ENCODE peak calls at places on chromosome 1, in eight cellular contexts. One of them, this sample, is unnamed.

GRCh38 chr1:205584732-205585131 is 47.1 kb downstream of the ELK4 start:
- DNase-seq in tibial artery: no peak
- DNase-seq in cerebellum: no peak
- DNase-seq in A549: no peak
- DNase-seq in Peyer's patch: no peak
- DNase-seq in NCI-H446 treated with DMSO at 0.1 percent for 48 hours: no peak
- DNase-seq in breast epithelium: no peak
- DNase-seq in adrenal gland: no peak
- DNase-seq in this sample: no peak

GRCh38 chr1:198560093-198560638 is 19.7 kb upstream of the ATP6V1G3 start:
- DNase-seq in A549: no peak
- DNase-seq in breast epithelium: no peak
- DNase-seq in adrenal gland: no peak
- DNase-seq in Peyer's patch: no peak
- DNase-seq in NCI-H446 treated with DMSO at 0.1 percent for 48 hours: peak; percentile 68
- DNase-seq in tibial artery: peak; percentile 28
- DNase-seq in cerebellum: no peak
- DNase-seq in this sample: no peak

GRCh38 chr1:26857473-26857872 is 5.5 kb upstream of the SFN start:
- DNase-seq in adrenal gland: no peak
- DNase-seq in Peyer's patch: no peak
- DNase-seq in breast epithelium: no peak
- DNase-seq in tibial artery: no peak
- DNase-seq in cerebellum: no peak
- DNase-seq in A549: no peak
- DNase-seq in NCI-H446 treated with DMSO at 0.1 percent for 48 hours: no peak
- DNase-seq in this sample: no peak

GRCh38 chr1:64745181-64745985 is 508 bp downstream of the RAVER2 start:
- DNase-seq in cerebellum: peak; percentile 26
- DNase-seq in A549: peak; percentile 37
- DNase-seq in adrenal gland: peak; percentile 43
- DNase-seq in tibial artery: peak; percentile 44
- DNase-seq in Peyer's patch: peak; percentile 65
- DNase-seq in NCI-H446 treated with DMSO at 0.1 percent for 48 hours: peak; percentile 21
- DNase-seq in breast epithelium: no peak
- DNase-seq in this sample: peak; percentile 18

GRCh38 chr1:225426395-225427248 is 1.2 kb downstream of the LBR start:
- DNase-seq in adrenal gland: no peak
- DNase-seq in NCI-H446 treated with DMSO at 0.1 percent for 48 hours: no peak
- DNase-seq in breast epithelium: no peak
- DNase-seq in tibial artery: no peak
- DNase-seq in A549: peak; percentile 30
- DNase-seq in Peyer's patch: peak; percentile 68
- DNase-seq in cerebellum: peak; percentile 10
- DNase-seq in this sample: no peak

GRCh38 chr1:107535091-107535490 is 394.3 kb downstream of the NTNG1 start:
- DNase-seq in tibial artery: no peak
- DNase-seq in A549: no peak
- DNase-seq in breast epithelium: no peak
- DNase-seq in NCI-H446 treated with DMSO at 0.1 percent for 48 hours: peak; percentile 98
- DNase-seq in Peyer's patch: no peak
- DNase-seq in adrenal gland: peak; percentile 11
- DNase-seq in cerebellum: peak; percentile 56
- DNase-seq in this sample: no peak

GRCh38 chr1:39635205-39635870 is 4.1 kb downstream of the HEYL start:
- DNase-seq in tibial artery: peak; percentile 54
- DNase-seq in adrenal gland: no peak
- DNase-seq in breast epithelium: no peak
- DNase-seq in NCI-H446 treated with DMSO at 0.1 percent for 48 hours: no peak
- DNase-seq in Peyer's patch: no peak
- DNase-seq in A549: no peak
- DNase-seq in cerebellum: no peak
- DNase-seq in this sample: no peak

GRCh38 chr1:203189951-203190352 is 3.4 kb upstream of the CHI3L1 start:
- DNase-seq in NCI-H446 treated with DMSO at 0.1 percent for 48 hours: no peak
- DNase-seq in breast epithelium: no peak
- DNase-seq in tibial artery: no peak
- DNase-seq in adrenal gland: no peak
- DNase-seq in A549: no peak
- DNase-seq in Peyer's patch: peak; percentile 14
- DNase-seq in cerebellum: no peak
- DNase-seq in this sample: no peak

GRCh38 chr1:183310753-183311465 is 107.3 kb downstream of the NMNAT2 start:
- DNase-seq in breast epithelium: no peak
- DNase-seq in adrenal gland: no peak
- DNase-seq in tibial artery: no peak
- DNase-seq in NCI-H446 treated with DMSO at 0.1 percent for 48 hours: peak; percentile 58
- DNase-seq in A549: no peak
- DNase-seq in Peyer's patch: no peak
- DNase-seq in cerebellum: peak; percentile 34
- DNase-seq in this sample: no peak

GRCh38 chr1:218816999-218817398 is 356.7 kb upstream of the LYPLAL1 start:
- DNase-seq in adrenal gland: no peak
- DNase-seq in NCI-H446 treated with DMSO at 0.1 percent for 48 hours: no peak
- DNase-seq in cerebellum: no peak
- DNase-seq in breast epithelium: no peak
- DNase-seq in A549: no peak
- DNase-seq in Peyer's patch: no peak
- DNase-seq in tibial artery: no peak
- DNase-seq in this sample: no peak

GRCh38 chr1:86616871-86617270 is 70.0 kb downstream of the CLCA4 start:
- DNase-seq in cerebellum: no peak
- DNase-seq in adrenal gland: no peak
- DNase-seq in breast epithelium: no peak
- DNase-seq in Peyer's patch: no peak
- DNase-seq in tibial artery: no peak
- DNase-seq in A549: no peak
- DNase-seq in NCI-H446 treated with DMSO at 0.1 percent for 48 hours: no peak
- DNase-seq in this sample: no peak

GRCh38 chr1:223730471-223730870 is 18.1 kb downstream of the CAPN2 start:
- DNase-seq in NCI-H446 treated with DMSO at 0.1 percent for 48 hours: no peak
- DNase-seq in A549: no peak
- DNase-seq in breast epithelium: no peak
- DNase-seq in tibial artery: no peak
- DNase-seq in Peyer's patch: no peak
- DNase-seq in adrenal gland: no peak
- DNase-seq in cerebellum: no peak
- DNase-seq in this sample: no peak

GRCh38 chr1:1680912-1681273 is 11.7 kb downstream of the SLC35E2B start:
- DNase-seq in cerebellum: no peak
- DNase-seq in tibial artery: no peak
- DNase-seq in A549: peak; percentile 41
- DNase-seq in breast epithelium: peak; percentile 53
- DNase-seq in Peyer's patch: peak; percentile 71
- DNase-seq in adrenal gland: no peak
- DNase-seq in NCI-H446 treated with DMSO at 0.1 percent for 48 hours: no peak
- DNase-seq in this sample: no peak

GRCh38 chr1:19432943-19433609 is 52.3 kb downstream of the CAPZB start:
- DNase-seq in cerebellum: no peak
- DNase-seq in tibial artery: no peak
- DNase-seq in adrenal gland: no peak
- DNase-seq in Peyer's patch: no peak
- DNase-seq in breast epithelium: no peak
- DNase-seq in A549: no peak
- DNase-seq in NCI-H446 treated with DMSO at 0.1 percent for 48 hours: no peak
- DNase-seq in this sample: no peak

GRCh38 chr1:15966081-15966955 is 9.6 kb downstream of the ZBTB17 start:
- DNase-seq in tibial artery: peak; percentile 62
- DNase-seq in NCI-H446 treated with DMSO at 0.1 percent for 48 hours: no peak
- DNase-seq in breast epithelium: peak; percentile 28
- DNase-seq in A549: no peak
- DNase-seq in Peyer's patch: no peak
- DNase-seq in adrenal gland: peak; percentile 40
- DNase-seq in cerebellum: no peak
- DNase-seq in this sample: no peak

GRCh38 chr1:156054500-156055342 is at the start of gene LAMTOR2:
- DNase-seq in NCI-H446 treated with DMSO at 0.1 percent for 48 hours: peak; percentile 97
- DNase-seq in adrenal gland: peak; percentile 99
- DNase-seq in breast epithelium: peak; percentile 96
- DNase-seq in cerebellum: peak; percentile 97
- DNase-seq in tibial artery: peak; percentile 99
- DNase-seq in A549: peak; percentile 97
- DNase-seq in Peyer's patch: peak; percentile 98
- DNase-seq in this sample: peak; percentile 96

GRCh38 chr1:13812456-13813397 is 112.7 kb downstream of the PRDM2 start:
- DNase-seq in A549: no peak
- DNase-seq in cerebellum: no peak
- DNase-seq in tibial artery: no peak
- DNase-seq in NCI-H446 treated with DMSO at 0.1 percent for 48 hours: no peak
- DNase-seq in breast epithelium: no peak
- DNase-seq in Peyer's patch: no peak
- DNase-seq in adrenal gland: no peak
- DNase-seq in this sample: no peak